ENCODE peak calls at places on chromosomes 7 and 10, in ten cellular contexts. E is HCT116, I is K562, V is upper lobe of left lung, A is endothelial cell of umbilical vein, S is H1, N is stomach, T is transverse colon, B is spleen, C is GM12878. L is an unnamed sample.

GRCh38 chr7:11817111-11817710 is 14.8 kb downstream of the THSD7A start:
- DNase-seq in E (no peak), I (no peak), V (no peak), A (peak), S (no peak), N (no peak), T (no peak), B (no peak), C (no peak), L (no peak)

GRCh38 chr10:61628875-61629513 is 33.7 kb upstream of the CABCOCO1 start:
- DNase-seq in E (no peak), I (no peak), V (no peak), A (peak), S (no peak), N (no peak), T (no peak), B (no peak), C (no peak), L (no peak)

GRCh38 chr7:91137969-91138368 is 126.3 kb upstream of the FZD1 start:
- DNase-seq in E (no peak), I (no peak), V (no peak), A (no peak), S (no peak), N (no peak), T (no peak), B (no peak), C (no peak), L (no peak)

GRCh38 chr10:80517416-80518142 is 20.1 kb upstream of the SH2D4B start:
- DNase-seq in E (no peak), I (no peak), V (no peak), A (no peak), S (no peak), N (no peak), T (no peak), B (peak), C (no peak), L (no peak)

GRCh38 chr10:117960345-117960744 is 86.4 kb downstream of the RAB11FIP2 start:
- DNase-seq in E (no peak), I (no peak), V (no peak), A (no peak), S (no peak), N (no peak), T (no peak), B (no peak), C (no peak), L (no peak)

GRCh38 chr10:88270871-88271713 is 312.0 kb downstream of the RNLS start:
- DNase-seq in E (no peak), I (no peak), V (no peak), A (no peak), S (no peak), N (no peak), T (no peak), B (no peak), C (peak), L (no peak)

GRCh38 chr7:110442386-110442837 is 648.5 kb upstream of the LRRN3 start:
- DNase-seq in E (peak), I (no peak), V (no peak), A (peak), S (peak), N (peak), T (no peak), B (no peak), C (no peak), L (peak)

GRCh38 chr10:90921906-90922305 is 1.0 kb upstream of the ANKRD1 start:
- DNase-seq in E (no peak), I (no peak), V (no peak), A (no peak), S (no peak), N (no peak), T (no peak), B (no peak), C (no peak), L (no peak)

GRCh38 chr7:134421998-134422397 is 36.9 kb downstream of the AKR1B1 start:
- DNase-seq in E (no peak), I (no peak), V (no peak), A (peak), S (no peak), N (no peak), T (no peak), B (no peak), C (no peak), L (no peak)

GRCh38 chr10:18158698-18159342 is 18.6 kb downstream of the CACNB2 start:
- DNase-seq in E (no peak), I (no peak), V (no peak), A (no peak), S (no peak), N (no peak), T (no peak), B (no peak), C (no peak), L (no peak)

GRCh38 chr7:116988363-116988989 is 35.2 kb downstream of the ST7 start:
- DNase-seq in E (no peak), I (no peak), V (no peak), A (peak), S (no peak), N (no peak), T (no peak), B (no peak), C (no peak), L (no peak)

GRCh38 chr10:112821663-112822062 is 128.4 kb upstream of the TCF7L2 start:
- DNase-seq in E (no peak), I (no peak), V (no peak), A (no peak), S (no peak), N (no peak), T (no peak), B (no peak), C (no peak), L (no peak)

GRCh38 chr10:110413049-110413783 is 84.5 kb upstream of the DUSP5 start:
- DNase-seq in E (no peak), I (no peak), V (no peak), A (no peak), S (no peak), N (no peak), T (no peak), B (no peak), C (no peak), L (no peak)

DNA sequence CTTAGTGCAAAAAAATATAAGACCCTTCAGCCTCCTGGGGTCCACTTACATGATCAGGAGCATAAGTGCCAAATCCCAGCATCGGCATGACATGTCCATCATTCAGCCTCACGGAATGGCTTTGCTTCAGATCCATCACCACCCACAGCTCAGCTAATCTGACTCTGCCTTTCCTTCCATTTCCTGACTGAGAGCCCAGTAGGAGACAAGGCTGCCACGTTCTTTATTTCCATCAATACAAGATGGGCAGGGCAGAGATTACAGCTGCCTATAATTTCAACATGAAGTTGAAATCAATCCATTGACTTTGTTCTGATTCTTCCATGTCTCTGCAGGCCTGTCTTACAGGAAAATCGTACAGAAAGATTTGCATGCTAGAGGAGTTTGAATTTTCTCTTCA is 76.4 kb upstream of the UCN3 start:
- DNase-seq in E (no peak), I (no peak), V (no peak), A (no peak), S (no peak), N (no peak), T (no peak), B (no peak), C (no peak), L (no peak)
- TF ChIP-seq POLR2AphosphoS5 in E (no peak), I (no peak), V (no peak), A (no peak), S (no peak), N (no peak), T (no peak), B (no peak), C (no peak), L (no peak)

GRCh38 chr10:97643586-97643985 is 3.1 kb downstream of the PI4K2A start:
- DNase-seq in E (no peak), I (no peak), V (no peak), A (no peak), S (no peak), N (no peak), T (no peak), B (no peak), C (no peak), L (no peak)

GRCh38 chr10:97651773-97652172 is 11.3 kb downstream of the PI4K2A start:
- DNase-seq in E (peak), I (no peak), V (no peak), A (no peak), S (no peak), N (no peak), T (no peak), B (no peak), C (no peak), L (no peak)

GRCh38 chr10:97644961-97645360 is 4.5 kb downstream of the PI4K2A start:
- DNase-seq in E (no peak), I (no peak), V (no peak), A (no peak), S (no peak), N (no peak), T (no peak), B (no peak), C (no peak), L (no peak)

GRCh38 chr10:97647556-97647955 is 7.1 kb downstream of the PI4K2A start:
- DNase-seq in E (no peak), I (no peak), V (no peak), A (no peak), S (no peak), N (no peak), T (no peak), B (no peak), C (no peak), L (no peak)

DNA sequence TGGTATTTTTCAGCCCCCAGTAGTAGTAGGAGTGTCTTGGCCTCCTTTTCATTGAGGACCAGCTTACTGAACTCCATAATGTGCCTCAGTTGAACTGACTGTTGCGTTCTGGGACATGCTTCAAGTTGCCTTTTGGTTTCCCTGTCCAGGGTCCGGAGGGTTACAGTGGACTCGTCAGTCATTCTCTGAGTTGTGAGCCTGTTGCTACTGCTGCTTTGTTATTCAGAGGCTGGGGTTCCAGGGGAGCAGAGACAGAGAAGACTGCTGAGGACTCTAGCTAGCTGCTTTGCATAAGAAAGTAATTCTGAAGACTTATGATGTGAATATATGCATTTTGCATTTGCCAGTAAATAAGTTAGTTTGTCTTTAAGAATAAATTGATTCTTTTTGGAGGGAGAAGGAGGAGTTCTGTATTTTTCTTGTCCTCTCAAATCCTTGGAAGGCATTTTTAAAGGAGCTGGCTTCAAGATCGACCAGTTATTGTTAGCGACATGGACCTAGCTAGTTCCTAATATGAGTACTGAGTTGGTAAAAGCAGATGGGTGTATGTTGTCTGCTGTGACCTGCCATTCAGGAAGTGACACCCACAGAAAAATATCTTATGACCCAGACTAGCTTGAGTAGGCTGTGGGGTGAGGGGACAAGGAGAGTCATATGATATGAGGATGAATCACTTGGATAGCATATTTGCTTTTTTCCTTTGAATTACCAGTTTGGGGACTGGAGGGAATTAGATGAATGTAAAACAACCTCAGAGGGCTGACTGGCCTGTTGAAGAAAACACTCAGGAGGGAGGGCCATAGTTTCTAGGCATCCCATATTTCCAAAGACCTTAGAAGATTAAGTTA is 8.3 kb downstream of the PI4K2A start:
- DNase-seq in E (peak), I (peak), V (no peak), A (peak), S (no peak), N (no peak), T (no peak), B (no peak), C (peak), L (no peak)
- TF ChIP-seq POLR2A in E (no peak), I (no peak), V (no peak), A (no peak), S (no peak), N (no peak), T (no peak), B (no peak), C (peak), L (no peak)

DNA sequence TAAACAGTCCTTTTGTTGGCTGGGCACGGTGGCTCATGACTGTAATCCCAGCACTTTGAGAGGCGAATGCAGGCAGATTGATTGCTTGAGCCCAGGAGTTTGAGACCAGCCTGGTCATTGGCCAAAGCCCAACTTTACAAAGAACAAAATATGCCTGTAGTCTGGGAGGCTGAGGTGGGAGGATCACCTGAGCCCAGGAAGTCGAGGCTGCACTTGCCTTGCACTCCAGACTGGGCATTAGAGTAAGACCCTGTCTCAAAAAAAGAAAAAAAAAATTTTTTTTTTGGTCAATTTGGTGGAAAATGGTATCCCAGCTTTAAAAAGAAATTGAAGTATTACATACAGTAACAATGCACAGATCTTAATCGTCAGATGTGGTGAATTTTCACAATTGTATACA is 4.8 kb downstream of the GLRX3 start:
- DNase-seq in E (no peak), I (no peak), V (no peak), A (no peak), S (no peak), N (no peak), T (no peak), B (no peak), C (no peak), L (no peak)
- H3K4me3 ChIP-seq in E (no peak), I (no peak), V (no peak), A (no peak), S (no peak), N (no peak), T (no peak), B (no peak), C (peak), L (no peak)

DNA sequence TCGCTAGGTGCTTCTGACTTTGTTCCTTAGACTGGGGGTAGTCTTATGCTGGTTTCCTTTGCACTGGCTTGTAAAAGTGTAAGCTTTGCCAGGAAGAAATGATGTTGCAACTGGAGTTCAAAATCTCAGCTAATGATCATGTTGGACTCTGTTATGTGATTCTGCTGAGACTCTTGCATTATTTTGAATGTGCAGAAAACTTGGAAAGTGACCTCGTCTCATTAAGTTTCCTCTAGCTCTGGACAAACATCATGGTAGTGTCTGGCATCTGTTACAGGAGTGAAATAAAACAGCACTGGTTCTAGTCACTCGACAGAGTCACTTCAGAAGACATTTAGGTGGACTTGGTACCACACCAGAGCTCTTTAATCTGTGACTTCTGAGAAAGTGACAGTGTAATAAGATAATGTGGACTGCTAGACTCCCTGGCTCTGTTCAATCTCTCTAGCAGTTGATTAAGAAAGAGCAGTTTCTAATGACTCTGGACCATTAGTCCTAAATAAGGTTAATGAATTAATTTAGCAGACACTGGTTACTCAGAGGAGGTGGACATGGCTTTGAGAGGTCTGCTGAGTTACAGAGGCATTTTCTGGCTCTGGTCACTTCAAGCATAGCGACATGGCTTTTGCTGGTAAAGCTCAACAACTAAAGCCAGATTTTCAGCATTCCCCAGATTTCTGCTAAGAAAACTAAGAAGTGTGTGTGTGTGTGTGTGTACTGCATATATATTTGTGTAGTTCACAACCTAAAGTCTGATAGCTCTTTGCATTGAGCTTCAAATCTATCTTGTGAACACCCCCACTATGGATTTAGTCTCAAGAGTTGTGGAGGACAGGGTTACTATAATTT is 2.1 kb downstream of the NRP1 start:
- DNase-seq in E (no peak), I (no peak), V (no peak), A (peak), S (no peak), N (no peak), T (no peak), B (no peak), C (no peak), L (no peak)
- TF ChIP-seq POLR2AphosphoS5 in E (no peak), I (no peak), V (no peak), A (peak), S (no peak), N (peak), T (no peak), B (no peak), C (no peak), L (peak)

GRCh38 chr10:128497660-128498377 is 371.6 kb upstream of the MKI67 start:
- DNase-seq in E (no peak), I (no peak), V (peak), A (no peak), S (no peak), N (no peak), T (no peak), B (peak), C (no peak), L (no peak)
- TF ChIP-seq POLR2A in E (no peak), I (no peak), V (no peak), A (no peak), S (no peak), N (no peak), T (no peak), B (no peak), C (no peak), L (no peak)